ENCODE peak calls at places on chromosome 2, in eight cellular contexts. B, L, R, N, E, Z, Y and A are unnamed samples. For H3K4me1, the result is how much of the 10 kb centered on the place peaks cover.

GRCh38 chr2:112156152-112156986 is 18.2 kb downstream of the FBLN7 start:
- DNase-seq in R (no peak), E (peak), Y (peak), N (no peak), L (no peak), Z (no peak), B (no peak), A (no peak)

GRCh38 chr2:144989580-144990270 is 469.8 kb upstream of the ZEB2 start:
- DNase-seq in Z (no peak), B (no peak), L (no peak), Y (no peak), E (no peak), N (no peak), R (no peak), A (no peak)

GRCh38 chr2:101473581-101473910 is 1.4 kb downstream of the RFX8 start:
- DNase-seq in Z (no peak), N (no peak), L (no peak), E (peak), B (no peak), Y (no peak), R (no peak), A (no peak)

GRCh38 chr2:184599054-184599874 is 935 bp downstream of the ZNF804A start:
- DNase-seq in E (peak), Z (peak), Y (no peak), R (no peak), N (peak), B (peak), L (no peak), A (no peak)

GRCh38 chr2:47346669-47347068 is 56.3 kb upstream of the MSH2 start:
- DNase-seq in L (no peak), N (no peak), B (no peak), E (no peak), R (no peak), Z (no peak), Y (no peak), A (no peak)

GRCh38 chr2:96763511-96764252 is 3.0 kb downstream of the CNNM4 start:
- DNase-seq in N (peak), L (no peak), R (peak), B (peak), Y (no peak), E (peak), Z (peak), A (no peak)

GRCh38 chr2:131036269-131036668 is 57.0 kb downstream of the FAM168B start:
- DNase-seq in R (no peak), B (no peak), N (peak), E (no peak), L (no peak), Z (no peak), Y (no peak), A (no peak)

GRCh38 chr2:233455006-233455405 is 100.7 kb downstream of the DGKD start:
- DNase-seq in R (no peak), Z (no peak), L (no peak), E (no peak), N (no peak), B (no peak), Y (no peak), A (no peak)

GRCh38 chr2:37664190-37664751 is 7.2 kb downstream of the CDC42EP3 start:
- DNase-seq in Y (no peak), B (no peak), R (no peak), Z (no peak), E (no peak), L (no peak), N (no peak), A (no peak)

GRCh38 chr2:172640389-172640788 is 84.5 kb downstream of the PDK1 start:
- DNase-seq in Y (no peak), B (no peak), Z (no peak), N (no peak), R (no peak), L (no peak), E (peak), A (no peak)

GRCh38 chr2:180130403-180130802 is 123.3 kb upstream of the CWC22 start:
- DNase-seq in R (no peak), Z (no peak), N (no peak), Y (peak), L (no peak), B (no peak), E (peak), A (no peak)

GRCh38 chr2:18243831-18244230 is 316.6 kb downstream of the RDH14 start:
- DNase-seq in E (no peak), Y (no peak), B (no peak), L (no peak), R (no peak), Z (no peak), N (no peak), A (no peak)

GRCh38 chr2:36507408-36507812 is 90.6 kb downstream of the FEZ2 start:
- DNase-seq in E (peak), L (peak), R (peak), B (peak), Y (peak), Z (peak), N (peak), A (no peak)

GRCh38 chr2:36650031-36650430 is 46.5 kb upstream of the VIT start:
- DNase-seq in L (peak), Y (peak), E (peak), R (no peak), Z (no peak), B (peak), N (peak), A (no peak)

GRCh38 chr2:164438490-164439205 is 182.6 kb downstream of the GRB14 start:
- DNase-seq in N (peak), L (no peak), Y (no peak), Z (no peak), E (no peak), R (no peak), B (no peak), A (no peak)

GRCh38 chr2:238465487-238466241 is 38.9 kb downstream of the ASB1 start:
- DNase-seq in E (no peak), Z (no peak), Y (no peak), R (no peak), N (no peak), B (no peak), L (no peak), A (no peak)

GRCh38 chr2:73232471-73233153 is 427 bp downstream of the PRADC1 start:
- DNase-seq in E (peak), Y (no peak), L (peak), N (no peak), Z (peak), B (peak), R (peak), A (no peak)

GRCh38 chr2:26175716-26176615 is 3.1 kb downstream of the GAREM2 start:
- DNase-seq in E (no peak), Y (no peak), N (no peak), L (no peak), B (no peak), Z (peak), R (no peak), A (no peak)

GRCh38 chr2:10196275-10196892 is 73.8 kb downstream of the RRM2 start:
- DNase-seq in R (no peak), Y (no peak), E (no peak), Z (peak), B (no peak), L (no peak), N (no peak), A (no peak)

GRCh38 chr2:163565192-163565591 is 170.6 kb downstream of the FIGN start:
- DNase-seq in Y (peak), Z (no peak), N (no peak), E (peak), R (no peak), B (no peak), L (no peak), A (no peak)

GRCh38 chr2:205024822-205025518 is 479.7 kb downstream of the PARD3B start:
- DNase-seq in L (peak), E (peak), B (no peak), N (peak), Z (peak), R (peak), Y (peak), A (peak)

GRCh38 chr2:109690822-109691541 is 76.8 kb downstream of the SOWAHC start:
- DNase-seq in B (no peak), Y (no peak), E (no peak), L (no peak), N (no peak), R (no peak), Z (no peak), A (no peak)

GRCh38 chr2:162113771-162114168 is 38.3 kb downstream of the GCG start:
- DNase-seq in Z (no peak), E (peak), L (no peak), R (no peak), B (no peak), Y (peak), N (peak), A (no peak)

GRCh38 chr2:224401641-224402342 is at the start of gene FAM124B:
- DNase-seq in E (peak), Z (no peak), Y (no peak), R (peak), L (no peak), B (no peak), N (peak), A (no peak)

GRCh38 chr2:119282966-119283511 is 59.4 kb downstream of the STEAP3 start:
- DNase-seq in E (peak), L (no peak), N (no peak), Z (no peak), B (no peak), Y (peak), R (no peak), A (no peak)

GRCh38 chr2:71417300-71418202 is 35.8 kb upstream of the DYSF start:
- DNase-seq in N (peak), Y (peak), E (no peak), R (no peak), L (peak), Z (no peak), B (peak), A (no peak)

GRCh38 chr2:15975676-15976075 is 35.3 kb downstream of the MYCN start:
- DNase-seq in R (no peak), B (no peak), L (no peak), Z (no peak), N (no peak), Y (peak), E (no peak), A (no peak)

GRCh38 chr2:47483191-47483590 is 80.2 kb downstream of the MSH2 start:
- DNase-seq in E (no peak), R (no peak), Z (no peak), B (no peak), N (no peak), Y (no peak), L (no peak), A (no peak)

GRCh38 chr2:154452471-154452870 is 246.0 kb upstream of the KCNJ3 start:
- DNase-seq in R (no peak), L (no peak), Z (no peak), E (no peak), Y (no peak), N (no peak), B (no peak), A (no peak)

GRCh38 chr2:233464056-233464455 is 102.5 kb downstream of the USP40 start:
- DNase-seq in N (no peak), Y (no peak), L (no peak), E (no peak), R (no peak), B (no peak), Z (no peak), A (no peak)

DNA sequence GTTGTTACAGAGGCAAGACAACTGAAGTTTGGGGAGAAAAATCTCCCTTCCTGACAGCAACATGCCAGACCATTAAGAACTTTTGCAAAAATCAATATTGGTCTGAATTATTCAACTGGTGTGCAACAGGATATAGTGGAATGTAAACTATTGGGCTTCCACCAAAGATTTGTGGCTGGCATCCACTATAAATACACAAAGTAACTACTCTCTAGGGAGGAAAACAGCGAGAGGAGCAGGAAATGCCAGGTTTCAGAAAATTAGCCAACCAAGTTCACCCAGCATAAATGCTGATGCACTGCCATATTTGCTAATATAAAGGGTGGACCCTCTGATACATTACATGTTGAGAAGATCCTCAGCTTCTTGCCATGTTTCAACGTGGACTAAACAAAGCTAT is 267.6 kb upstream of the LYPD1 start:
- DNase-seq in E (peak), Z (no peak), L (no peak), B (no peak), Y (no peak), N (no peak), R (no peak), A (no peak)
- H3K4me2 ChIP-seq in E (no peak), Z (no peak), L (no peak), B (no peak), Y (no peak), N (no peak), R (no peak), A (no peak)

DNA sequence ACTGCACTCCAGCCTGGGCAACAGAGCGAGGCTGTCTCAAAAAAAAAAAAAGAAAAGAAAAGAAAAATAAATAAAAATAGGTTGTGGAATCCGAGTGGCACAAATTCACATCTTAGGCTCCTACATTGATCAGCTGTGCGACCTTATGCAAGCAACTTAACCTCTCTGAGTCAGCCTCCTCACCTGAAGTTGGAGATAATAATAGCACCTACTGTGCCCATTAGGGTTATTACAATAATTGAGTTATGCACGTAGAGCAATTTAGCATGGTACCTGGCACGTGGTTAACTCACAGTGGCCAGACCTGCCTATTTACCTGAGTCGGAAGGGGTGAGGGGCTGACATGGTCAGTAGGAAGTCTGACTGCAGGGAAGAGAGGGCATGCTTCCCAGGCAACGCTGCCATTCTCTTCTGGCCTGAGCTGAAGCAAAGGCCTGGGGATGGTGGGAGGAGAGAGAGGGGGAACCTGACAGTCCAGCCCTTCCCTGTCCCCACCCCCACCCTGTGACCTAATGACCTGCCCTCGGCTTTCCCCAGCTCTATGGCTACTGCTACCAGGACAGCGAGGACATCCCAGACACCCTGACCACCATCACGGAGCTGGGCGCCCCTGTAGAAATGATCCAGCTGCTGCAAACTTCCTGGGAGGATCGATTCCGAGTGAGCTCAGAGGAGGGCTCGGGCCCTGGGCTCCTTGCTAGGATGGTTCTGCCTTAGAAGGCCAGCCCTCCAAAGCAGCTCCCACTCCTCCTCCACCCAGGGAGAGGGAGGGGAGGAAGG is 5.1 kb downstream of the PKDCC start:
- DNase-seq in L (no peak), Y (no peak), R (peak), N (no peak), E (no peak), Z (no peak), B (no peak), A (no peak)
- H3K4me1 ChIP-seq in L (half or more), Y (under half), R (under half), N (under half), E (under half), Z (under half), B (under half), A (under half)

GRCh38 chr2:241619602-241620418 is 17.1 kb downstream of the THAP4 start:
- DNase-seq in B (no peak), R (no peak), L (no peak), N (no peak), E (no peak), Y (no peak), Z (no peak), A (no peak)

GRCh38 chr2:241618296-241618805 is 18.6 kb downstream of the THAP4 start:
- DNase-seq in R (no peak), Z (no peak), E (no peak), B (no peak), L (no peak), Y (no peak), N (no peak), A (no peak)

GRCh38 chr2:241618836-241619235 is 18.1 kb downstream of the THAP4 start:
- DNase-seq in B (no peak), L (no peak), Z (no peak), E (no peak), N (no peak), R (no peak), Y (no peak), A (no peak)

GRCh38 chr2:241617431-241618154 is 19.4 kb downstream of the THAP4 start:
- DNase-seq in R (no peak), Z (peak), B (peak), L (no peak), N (peak), Y (no peak), E (no peak), A (no peak)

DNA sequence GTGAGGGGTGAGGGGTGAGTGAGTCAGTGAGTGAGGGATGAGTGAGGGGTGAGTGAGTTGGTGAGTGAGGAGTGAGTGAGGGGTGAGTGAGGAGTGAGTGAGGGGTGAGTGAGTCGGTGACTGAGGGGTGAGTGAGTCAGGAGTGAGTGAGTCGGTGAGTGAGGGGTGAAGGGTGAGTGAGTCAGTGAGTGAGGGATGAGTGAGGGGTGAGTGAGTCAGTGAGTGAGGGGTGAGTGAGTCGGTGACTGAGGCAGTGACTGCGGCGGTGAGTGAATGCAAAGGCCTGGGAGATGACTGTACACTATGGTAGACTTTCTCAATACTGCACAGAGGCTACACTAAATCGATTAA is 16.6 kb downstream of the THAP4 start:
- DNase-seq in R (no peak), Z (no peak), L (peak), N (no peak), E (peak), Y (peak), B (no peak), A (peak)
- H3K27ac ChIP-seq in R (peak), Z (no peak), L (no peak), N (no peak), E (peak), Y (no peak), B (no peak), A (peak)

DNA sequence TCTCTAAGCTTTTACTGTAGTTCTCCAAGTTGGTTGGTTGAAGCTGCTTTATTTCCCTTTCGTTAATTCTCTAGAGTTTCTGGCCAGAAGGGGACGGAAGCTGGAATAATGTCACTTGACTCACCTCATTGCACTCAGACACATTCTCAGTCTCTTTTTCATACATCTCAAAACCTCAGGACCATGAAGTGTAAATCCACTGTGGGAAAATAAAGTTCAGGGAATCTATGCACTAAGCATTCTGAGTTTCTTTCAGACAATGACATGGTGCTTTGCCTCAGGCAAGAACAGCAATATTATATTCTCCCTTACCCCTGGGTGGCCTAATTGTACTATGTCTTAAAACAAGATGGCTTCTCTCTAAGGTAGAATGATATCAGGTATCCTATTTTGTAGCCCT is 167.8 kb downstream of the PRPF40A start:
- DNase-seq in L (no peak), N (no peak), Z (no peak), E (peak), Y (no peak), R (no peak), B (no peak), A (no peak)
- H3K4me2 ChIP-seq in L (no peak), N (no peak), Z (no peak), E (peak), Y (no peak), R (no peak), B (no peak), A (no peak)

DNA sequence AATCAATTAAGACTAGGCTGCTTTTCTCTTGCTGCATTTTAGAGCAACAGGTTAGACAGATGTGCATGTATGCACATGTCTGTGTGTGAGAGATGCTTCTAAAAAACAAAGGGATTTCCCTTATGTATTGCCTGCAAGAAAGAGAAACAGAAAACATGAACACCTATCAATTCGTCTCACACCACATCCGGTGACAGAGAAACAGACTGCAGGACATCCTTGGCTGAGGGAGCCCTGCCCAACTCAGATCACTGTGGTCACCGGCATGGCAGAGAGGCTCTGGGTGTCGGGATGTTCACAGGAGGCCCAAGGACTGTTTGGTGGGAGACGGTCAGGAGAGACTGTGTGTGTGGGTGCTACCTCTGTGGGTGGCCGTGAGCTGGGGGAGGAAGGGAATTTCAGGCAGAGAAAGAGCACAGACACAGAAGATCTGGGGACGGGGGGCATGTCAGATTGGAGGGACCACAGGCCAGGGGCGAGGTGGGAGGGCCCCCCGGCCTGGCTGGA is 24.9 kb downstream of the FHL2 start:
- DNase-seq in E (no peak), R (no peak), Z (no peak), L (no peak), Y (peak), B (no peak), N (no peak), A (no peak)
- H3K4me1 ChIP-seq in E (half or more), R (under half), Z (under half), L (under half), Y (half or more), B (under half), N (under half), A (half or more)

GRCh38 chr2:21263622-21264021 is 139.9 kb downstream of the TDRD15 start:
- DNase-seq in B (no peak), R (no peak), N (no peak), Z (no peak), Y (no peak), L (no peak), E (no peak), A (no peak)
- H3K27ac ChIP-seq in B (no peak), R (no peak), N (no peak), Z (no peak), Y (no peak), L (no peak), E (no peak), A (no peak)

DNA sequence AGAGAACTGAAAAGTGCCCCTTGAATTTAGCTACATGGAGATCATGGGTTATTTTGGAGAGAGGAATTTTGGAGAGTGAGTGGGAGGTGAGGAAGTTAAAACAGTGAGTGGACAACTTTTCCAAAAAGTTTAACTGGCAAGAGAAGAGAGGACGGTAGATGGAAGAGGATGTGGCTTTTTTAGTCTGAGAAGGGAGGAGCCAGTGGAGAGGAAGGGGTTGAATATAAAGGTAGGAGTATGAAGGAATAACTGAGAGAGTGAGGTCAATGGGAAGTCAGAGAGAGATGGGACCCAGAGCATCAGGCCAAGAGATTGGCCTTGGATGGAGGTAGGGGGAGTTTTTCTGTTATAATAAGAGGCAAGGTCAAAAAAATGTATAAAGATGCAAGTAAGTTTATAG is 62.5 kb upstream of the NFE2L2 start:
- DNase-seq in N (no peak), B (no peak), R (no peak), Y (no peak), E (no peak), L (no peak), Z (no peak), A (no peak)
- H3K4me2 ChIP-seq in N (no peak), B (no peak), R (no peak), Y (no peak), E (no peak), L (no peak), Z (no peak), A (no peak)